ENCODE peak calls at places on chromosomes 12 and 14, in seven cellular contexts. Y is skeletal muscle cell; A is T-cell; Z is WTC11; I is stimulated activated CD8-positive, alpha-beta memory T cell treated with anti-CD3 and anti-CD28 coated beads, Interleukin-15, amount 100 ng/mL, for 24 hours; V is activated T-cell treated with anti-CD3 and anti-CD28 coated beads, Interleukin-2, amount 50 U/mL, for 1 hour; P is anterior cingulate cortex. M is an unnamed sample.

GRCh38 chr14:90491221-90491867 is 94.5 kb downstream of the CALM1 start:
- DNase-seq in V (no peak), Z (no peak), A (no peak), Y (peak), I (no peak), P (peak), M (no peak)

GRCh38 chr12:109281452-109281851 is 27.6 kb downstream of the FOXN4 start:
- DNase-seq in Y (no peak), A (no peak), P (no peak), V (no peak), I (no peak), Z (no peak), M (no peak)

GRCh38 chr14:98698341-98698740 is 573.7 kb downstream of the BCL11B start:
- DNase-seq in P (no peak), V (no peak), A (no peak), Z (no peak), I (no peak), Y (no peak), M (no peak)

GRCh38 chr12:38892090-38892786 is 13.2 kb downstream of the CPNE8 start:
- DNase-seq in Z (no peak), A (no peak), Y (no peak), I (no peak), P (no peak), V (no peak), M (peak)

GRCh38 chr14:56116128-56116900 is 1.9 kb upstream of the PELI2 start:
- DNase-seq in Z (no peak), Y (no peak), A (peak), P (no peak), I (no peak), V (no peak), M (no peak)

GRCh38 chr12:24560192-24560591 is 388.7 kb downstream of the BCAT1 start:
- DNase-seq in I (no peak), Y (no peak), P (no peak), V (no peak), A (no peak), Z (no peak), M (no peak)

GRCh38 chr12:105681341-105681740 is 350.9 kb downstream of the C12orf75 start:
- DNase-seq in P (no peak), Z (no peak), V (no peak), A (no peak), Y (no peak), I (no peak), M (no peak)

GRCh38 chr12:32155911-32156585 is 49.4 kb downstream of the BICD1 start:
- DNase-seq in Z (no peak), V (no peak), I (no peak), A (no peak), P (no peak), Y (no peak), M (no peak)

GRCh38 chr12:91040356-91040755 is 17.5 kb downstream of the KERA start:
- DNase-seq in I (no peak), A (no peak), V (no peak), Y (no peak), Z (no peak), P (no peak), M (no peak)

GRCh38 chr12:114916124-114916523 is 232.1 kb upstream of the TBX3 start:
- DNase-seq in Y (peak), I (no peak), Z (no peak), P (no peak), A (no peak), V (no peak), M (no peak)

M was measured in Calu3.